ENCODE peak calls at places on chromosomes 11 and 22, in seven cellular contexts. One of them, this sample, is unnamed.

GRCh38 chr11:75524576-75525432 is 937 bp downstream of the GDPD5 start:
- DNase-seq in Calu3: no peak
- DNase-seq in right lobe of liver: no peak
- DNase-seq in HCEC 1CT: no peak
- DNase-seq in GM23338: peak; percentile 46
- DNase-seq in left ventricle myocardium superior: no peak
- DNase-seq in stimulated activated CD8-positive, alpha-beta memory T cell treated with anti-CD3 and anti-CD28 coated beads, Interleukin-7, amount 100 ng/mL, for 48 hours: no peak
- DNase-seq in this sample: peak; percentile 51

GRCh38 chr11:17063171-17064002 is 14.1 kb downstream of the RPS13 start:
- DNase-seq in Calu3: peak; percentile 83
- DNase-seq in right lobe of liver: peak; percentile 74
- DNase-seq in HCEC 1CT: peak; percentile 54
- DNase-seq in GM23338: peak; percentile 85
- DNase-seq in left ventricle myocardium superior: peak; percentile 81
- DNase-seq in stimulated activated CD8-positive, alpha-beta memory T cell treated with anti-CD3 and anti-CD28 coated beads, Interleukin-7, amount 100 ng/mL, for 48 hours: no peak
- DNase-seq in this sample: peak; percentile 14

GRCh38 chr11:122319842-122320555 is 204.0 kb upstream of the BLID start:
- DNase-seq in Calu3: no peak
- DNase-seq in right lobe of liver: no peak
- DNase-seq in HCEC 1CT: no peak
- DNase-seq in GM23338: no peak
- DNase-seq in left ventricle myocardium superior: no peak
- DNase-seq in stimulated activated CD8-positive, alpha-beta memory T cell treated with anti-CD3 and anti-CD28 coated beads, Interleukin-7, amount 100 ng/mL, for 48 hours: no peak
- DNase-seq in this sample: no peak

GRCh38 chr22:43007519-43008102 is 7.3 kb downstream of the PACSIN2 start:
- DNase-seq in Calu3: no peak
- DNase-seq in right lobe of liver: no peak
- DNase-seq in HCEC 1CT: peak; percentile 44
- DNase-seq in GM23338: no peak
- DNase-seq in left ventricle myocardium superior: no peak
- DNase-seq in stimulated activated CD8-positive, alpha-beta memory T cell treated with anti-CD3 and anti-CD28 coated beads, Interleukin-7, amount 100 ng/mL, for 48 hours: no peak
- DNase-seq in this sample: peak; percentile 28

GRCh38 chr22:39924286-39924685 is 23.4 kb downstream of the GRAP2 start:
- DNase-seq in Calu3: no peak
- DNase-seq in right lobe of liver: no peak
- DNase-seq in HCEC 1CT: no peak
- DNase-seq in GM23338: no peak
- DNase-seq in left ventricle myocardium superior: no peak
- DNase-seq in stimulated activated CD8-positive, alpha-beta memory T cell treated with anti-CD3 and anti-CD28 coated beads, Interleukin-7, amount 100 ng/mL, for 48 hours: no peak
- DNase-seq in this sample: no peak

GRCh38 chr11:90849278-90849677 is 626.4 kb upstream of the CHORDC1 start:
- DNase-seq in Calu3: no peak
- DNase-seq in right lobe of liver: no peak
- DNase-seq in HCEC 1CT: no peak
- DNase-seq in GM23338: no peak
- DNase-seq in left ventricle myocardium superior: no peak
- DNase-seq in stimulated activated CD8-positive, alpha-beta memory T cell treated with anti-CD3 and anti-CD28 coated beads, Interleukin-7, amount 100 ng/mL, for 48 hours: no peak
- DNase-seq in this sample: no peak

GRCh38 chr11:116862101-116862637 is 24.7 kb upstream of the APOA1 start:
- DNase-seq in Calu3: no peak
- DNase-seq in right lobe of liver: no peak
- DNase-seq in HCEC 1CT: no peak
- DNase-seq in GM23338: no peak
- DNase-seq in left ventricle myocardium superior: no peak
- DNase-seq in stimulated activated CD8-positive, alpha-beta memory T cell treated with anti-CD3 and anti-CD28 coated beads, Interleukin-7, amount 100 ng/mL, for 48 hours: no peak
- DNase-seq in this sample: peak; percentile 54

GRCh38 chr11:63478896-63479295 is 12.1 kb downstream of the PLAAT5 start:
- DNase-seq in Calu3: peak; percentile 69
- DNase-seq in right lobe of liver: peak; percentile 59
- DNase-seq in HCEC 1CT: peak; percentile 68
- DNase-seq in GM23338: peak; percentile 89
- DNase-seq in left ventricle myocardium superior: no peak
- DNase-seq in stimulated activated CD8-positive, alpha-beta memory T cell treated with anti-CD3 and anti-CD28 coated beads, Interleukin-7, amount 100 ng/mL, for 48 hours: no peak
- DNase-seq in this sample: peak; percentile 79

GRCh38 chr11:831951-832528 is 712 bp upstream of the CD151 start:
- DNase-seq in Calu3: no peak
- DNase-seq in right lobe of liver: no peak
- DNase-seq in HCEC 1CT: no peak
- DNase-seq in GM23338: no peak
- DNase-seq in left ventricle myocardium superior: no peak
- DNase-seq in stimulated activated CD8-positive, alpha-beta memory T cell treated with anti-CD3 and anti-CD28 coated beads, Interleukin-7, amount 100 ng/mL, for 48 hours: no peak
- DNase-seq in this sample: no peak

GRCh38 chr22:19892925-19893324 is 38.3 kb upstream of the GNB1L start:
- DNase-seq in Calu3: no peak
- DNase-seq in right lobe of liver: no peak
- DNase-seq in HCEC 1CT: no peak
- DNase-seq in GM23338: no peak
- DNase-seq in left ventricle myocardium superior: no peak
- DNase-seq in stimulated activated CD8-positive, alpha-beta memory T cell treated with anti-CD3 and anti-CD28 coated beads, Interleukin-7, amount 100 ng/mL, for 48 hours: no peak
- DNase-seq in this sample: no peak

GRCh38 chr11:118610773-118611432 is 3.5 kb downstream of the PHLDB1 start:
- DNase-seq in Calu3: peak; percentile 83
- DNase-seq in right lobe of liver: peak; percentile 81
- DNase-seq in HCEC 1CT: peak; percentile 47
- DNase-seq in GM23338: peak; percentile 94
- DNase-seq in left ventricle myocardium superior: peak; percentile 91
- DNase-seq in stimulated activated CD8-positive, alpha-beta memory T cell treated with anti-CD3 and anti-CD28 coated beads, Interleukin-7, amount 100 ng/mL, for 48 hours: peak; percentile 70
- DNase-seq in this sample: peak; percentile 81

GRCh38 chr11:59173080-59173963 is 1.4 kb downstream of the DTX4 start:
- DNase-seq in Calu3: peak; percentile 26
- DNase-seq in right lobe of liver: peak; percentile 66
- DNase-seq in HCEC 1CT: peak; percentile 17
- DNase-seq in GM23338: peak; percentile 81
- DNase-seq in left ventricle myocardium superior: peak; percentile 54
- DNase-seq in stimulated activated CD8-positive, alpha-beta memory T cell treated with anti-CD3 and anti-CD28 coated beads, Interleukin-7, amount 100 ng/mL, for 48 hours: no peak
- DNase-seq in this sample: peak; percentile 45

GRCh38 chr11:842370-843002 is at the start of the genes POLR2L and TSPAN4:
- DNase-seq in Calu3: peak; percentile 91
- DNase-seq in right lobe of liver: peak; percentile 91
- DNase-seq in HCEC 1CT: peak; percentile 90
- DNase-seq in GM23338: peak; percentile 96
- DNase-seq in left ventricle myocardium superior: peak; percentile 95
- DNase-seq in stimulated activated CD8-positive, alpha-beta memory T cell treated with anti-CD3 and anti-CD28 coated beads, Interleukin-7, amount 100 ng/mL, for 48 hours: peak; percentile 75
- DNase-seq in this sample: peak; percentile 84

GRCh38 chr22:25545677-25546076 is 18.8 kb upstream of the GRK3 start:
- DNase-seq in Calu3: no peak
- DNase-seq in right lobe of liver: no peak
- DNase-seq in HCEC 1CT: no peak
- DNase-seq in GM23338: no peak
- DNase-seq in left ventricle myocardium superior: no peak
- DNase-seq in stimulated activated CD8-positive, alpha-beta memory T cell treated with anti-CD3 and anti-CD28 coated beads, Interleukin-7, amount 100 ng/mL, for 48 hours: no peak
- DNase-seq in this sample: no peak

GRCh38 chr11:612201-612960 is 3.4 kb downstream of the IRF7 start:
- DNase-seq in Calu3: peak; percentile 55
- DNase-seq in right lobe of liver: peak; percentile 91
- DNase-seq in HCEC 1CT: peak; percentile 28
- DNase-seq in GM23338: peak; percentile 63
- DNase-seq in left ventricle myocardium superior: no peak
- DNase-seq in stimulated activated CD8-positive, alpha-beta memory T cell treated with anti-CD3 and anti-CD28 coated beads, Interleukin-7, amount 100 ng/mL, for 48 hours: no peak
- DNase-seq in this sample: no peak

GRCh38 chr11:2290351-2290841 is 11.3 kb downstream of the C11orf21 start:
- DNase-seq in Calu3: no peak
- DNase-seq in right lobe of liver: peak; percentile 33
- DNase-seq in HCEC 1CT: no peak
- DNase-seq in GM23338: no peak
- DNase-seq in left ventricle myocardium superior: no peak
- DNase-seq in stimulated activated CD8-positive, alpha-beta memory T cell treated with anti-CD3 and anti-CD28 coated beads, Interleukin-7, amount 100 ng/mL, for 48 hours: no peak
- DNase-seq in this sample: no peak

GRCh38 chr11:126485986-126486635 is 130.6 kb downstream of the ST3GAL4 start:
- DNase-seq in Calu3: no peak
- DNase-seq in right lobe of liver: no peak
- DNase-seq in HCEC 1CT: no peak
- DNase-seq in GM23338: no peak
- DNase-seq in left ventricle myocardium superior: no peak
- DNase-seq in stimulated activated CD8-positive, alpha-beta memory T cell treated with anti-CD3 and anti-CD28 coated beads, Interleukin-7, amount 100 ng/mL, for 48 hours: no peak
- DNase-seq in this sample: no peak

GRCh38 chr22:24810043-24810749 is 4.2 kb downstream of the SGSM1 start:
- DNase-seq in Calu3: no peak
- DNase-seq in right lobe of liver: no peak
- DNase-seq in HCEC 1CT: no peak
- DNase-seq in GM23338: peak; percentile 66
- DNase-seq in left ventricle myocardium superior: no peak
- DNase-seq in stimulated activated CD8-positive, alpha-beta memory T cell treated with anti-CD3 and anti-CD28 coated beads, Interleukin-7, amount 100 ng/mL, for 48 hours: no peak
- DNase-seq in this sample: peak; percentile 95

GRCh38 chr11:91860661-91861060 is 364.0 kb upstream of the FAT3 start:
- DNase-seq in Calu3: no peak
- DNase-seq in right lobe of liver: no peak
- DNase-seq in HCEC 1CT: no peak
- DNase-seq in GM23338: no peak
- DNase-seq in left ventricle myocardium superior: no peak
- DNase-seq in stimulated activated CD8-positive, alpha-beta memory T cell treated with anti-CD3 and anti-CD28 coated beads, Interleukin-7, amount 100 ng/mL, for 48 hours: no peak
- DNase-seq in this sample: no peak

GRCh38 chr11:35029979-35030378 is 109.0 kb upstream of the CD44 start:
- DNase-seq in Calu3: no peak
- DNase-seq in right lobe of liver: no peak
- DNase-seq in HCEC 1CT: peak; percentile 74
- DNase-seq in GM23338: peak; percentile 20
- DNase-seq in left ventricle myocardium superior: no peak
- DNase-seq in stimulated activated CD8-positive, alpha-beta memory T cell treated with anti-CD3 and anti-CD28 coated beads, Interleukin-7, amount 100 ng/mL, for 48 hours: no peak
- DNase-seq in this sample: no peak

GRCh38 chr11:44615913-44616806 is 50.7 kb downstream of the CD82 start:
- DNase-seq in Calu3: no peak
- DNase-seq in right lobe of liver: peak; percentile 67
- DNase-seq in HCEC 1CT: no peak
- DNase-seq in GM23338: no peak
- DNase-seq in left ventricle myocardium superior: peak; percentile 5
- DNase-seq in stimulated activated CD8-positive, alpha-beta memory T cell treated with anti-CD3 and anti-CD28 coated beads, Interleukin-7, amount 100 ng/mL, for 48 hours: no peak
- DNase-seq in this sample: no peak

GRCh38 chr22:33658775-33659174 is 261.5 kb downstream of the LARGE1 start:
- DNase-seq in Calu3: no peak
- DNase-seq in right lobe of liver: peak; percentile 51
- DNase-seq in HCEC 1CT: no peak
- DNase-seq in GM23338: no peak
- DNase-seq in left ventricle myocardium superior: peak; percentile 45
- DNase-seq in stimulated activated CD8-positive, alpha-beta memory T cell treated with anti-CD3 and anti-CD28 coated beads, Interleukin-7, amount 100 ng/mL, for 48 hours: no peak
- DNase-seq in this sample: no peak

GRCh38 chr11:110891411-110891810 is 179.2 kb upstream of the ARHGAP20 start:
- DNase-seq in Calu3: no peak
- DNase-seq in right lobe of liver: no peak
- DNase-seq in HCEC 1CT: peak; percentile 86
- DNase-seq in GM23338: no peak
- DNase-seq in left ventricle myocardium superior: no peak
- DNase-seq in stimulated activated CD8-positive, alpha-beta memory T cell treated with anti-CD3 and anti-CD28 coated beads, Interleukin-7, amount 100 ng/mL, for 48 hours: no peak
- DNase-seq in this sample: no peak

GRCh38 chr22:20237480-20238440 is 30.4 kb downstream of the RTN4R start:
- DNase-seq in Calu3: no peak
- DNase-seq in right lobe of liver: no peak
- DNase-seq in HCEC 1CT: no peak
- DNase-seq in GM23338: no peak
- DNase-seq in left ventricle myocardium superior: no peak
- DNase-seq in stimulated activated CD8-positive, alpha-beta memory T cell treated with anti-CD3 and anti-CD28 coated beads, Interleukin-7, amount 100 ng/mL, for 48 hours: no peak
- DNase-seq in this sample: no peak

GRCh38 chr11:3964935-3965511 is 109.6 kb downstream of the STIM1 start:
- DNase-seq in Calu3: no peak
- DNase-seq in right lobe of liver: no peak
- DNase-seq in HCEC 1CT: no peak
- DNase-seq in GM23338: no peak
- DNase-seq in left ventricle myocardium superior: no peak
- DNase-seq in stimulated activated CD8-positive, alpha-beta memory T cell treated with anti-CD3 and anti-CD28 coated beads, Interleukin-7, amount 100 ng/mL, for 48 hours: no peak
- DNase-seq in this sample: no peak

GRCh38 chr11:69178819-69179482 is 23.2 kb downstream of the SMIM38 start:
- DNase-seq in Calu3: no peak
- DNase-seq in right lobe of liver: no peak
- DNase-seq in HCEC 1CT: no peak
- DNase-seq in GM23338: no peak
- DNase-seq in left ventricle myocardium superior: no peak
- DNase-seq in stimulated activated CD8-positive, alpha-beta memory T cell treated with anti-CD3 and anti-CD28 coated beads, Interleukin-7, amount 100 ng/mL, for 48 hours: no peak
- DNase-seq in this sample: no peak

GRCh38 chr22:29269731-29270474 is 1.8 kb downstream of the EWSR1 start:
- DNase-seq in Calu3: no peak
- DNase-seq in right lobe of liver: no peak
- DNase-seq in HCEC 1CT: no peak
- DNase-seq in GM23338: peak; percentile 49
- DNase-seq in left ventricle myocardium superior: no peak
- DNase-seq in stimulated activated CD8-positive, alpha-beta memory T cell treated with anti-CD3 and anti-CD28 coated beads, Interleukin-7, amount 100 ng/mL, for 48 hours: no peak
- DNase-seq in this sample: no peak

GRCh38 chr22:19505735-19506126 is 18.5 kb downstream of the CLDN5 start:
- DNase-seq in Calu3: no peak
- DNase-seq in right lobe of liver: no peak
- DNase-seq in HCEC 1CT: no peak
- DNase-seq in GM23338: no peak
- DNase-seq in left ventricle myocardium superior: no peak
- DNase-seq in stimulated activated CD8-positive, alpha-beta memory T cell treated with anti-CD3 and anti-CD28 coated beads, Interleukin-7, amount 100 ng/mL, for 48 hours: no peak
- DNase-seq in this sample: no peak

GRCh38 chr11:131823772-131824171 is 453.4 kb downstream of the NTM start:
- DNase-seq in Calu3: no peak
- DNase-seq in right lobe of liver: no peak
- DNase-seq in HCEC 1CT: no peak
- DNase-seq in GM23338: no peak
- DNase-seq in left ventricle myocardium superior: no peak
- DNase-seq in stimulated activated CD8-positive, alpha-beta memory T cell treated with anti-CD3 and anti-CD28 coated beads, Interleukin-7, amount 100 ng/mL, for 48 hours: no peak
- DNase-seq in this sample: no peak

This sample was measured in G401.